ENCODE peak calls at places on chromosomes 7 and 10, in five cellular contexts. V is WTC11; F is activated effector memory CD4-positive, alpha-beta T cell treated with anti-CD3 and anti-CD28 coated beads, Interleukin-2, amount 50 U/mL, for 16 hours; O is memory B cell; J is activated CD8-positive, alpha-beta T cell treated with anti-CD3 and anti-CD28 coated beads for 36 hours. H is an unnamed sample.

GRCh38 chr10:132814469-132814856 is 28.5 kb upstream of the NKX6-2 start:
- DNase-seq in O (no peak), J (no peak), V (no peak), F (peak; percentile 39), H (no peak)

GRCh38 chr10:29839826-29840515 is 205.2 kb upstream of the SVIL start:
- DNase-seq in V (peak; percentile 43), J (no peak), F (no peak), O (no peak), H (no peak)

GRCh38 chr7:22665816-22666375 is 61.1 kb upstream of the IL6 start:
- DNase-seq in O (no peak), F (no peak), J (peak; percentile 65), V (no peak), H (no peak)

GRCh38 chr7:28643369-28644340 is 231.3 kb downstream of the CREB5 start:
- DNase-seq in V (no peak), J (no peak), F (no peak), O (no peak), H (no peak)

GRCh38 chr7:79855172-79855571 is 279.5 kb upstream of the GNAI1 start:
- DNase-seq in J (no peak), F (no peak), V (no peak), O (no peak), H (no peak)

GRCh38 chr7:128381161-128381821 is 19.8 kb upstream of the PRRT4 start:
- DNase-seq in O (no peak), V (peak; percentile 89), J (peak; percentile 73), F (peak; percentile 77), H (peak; percentile 34)

GRCh38 chr7:96204601-96205000 is 117.3 kb downstream of the SLC25A13 start:
- DNase-seq in V (no peak), O (no peak), F (no peak), J (no peak), H (no peak)

GRCh38 chr10:49759787-49760551 is 2.2 kb downstream of the OGDHL start:
- DNase-seq in J (no peak), V (no peak), F (no peak), O (no peak), H (no peak)

GRCh38 chr10:20573924-20574323 is 323.2 kb downstream of the NEBL start:
- DNase-seq in O (no peak), J (no peak), V (no peak), F (no peak), H (no peak)

GRCh38 chr7:50359995-50360925 is 55.7 kb downstream of the IKZF1 start:
- DNase-seq in F (peak; percentile 92), J (peak; percentile 90), V (no peak), O (no peak), H (no peak)

GRCh38 chr10:6089334-6090219 is 743 bp downstream of the RBM17 start:
- DNase-seq in V (peak; percentile 51), O (no peak), F (peak; percentile 70), J (peak; percentile 48), H (no peak)

GRCh38 chr7:1242129-1242572 is 9.5 kb downstream of the UNCX start:
- DNase-seq in O (no peak), V (no peak), F (no peak), J (no peak), H (no peak)

GRCh38 chr10:16662889-16663288 is 141.2 kb upstream of the C1QL3 start:
- DNase-seq in J (no peak), F (no peak), V (no peak), O (no peak), H (no peak)

GRCh38 chr10:11091517-11092102 is 73.9 kb downstream of the CELF2 start:
- DNase-seq in F (no peak), V (no peak), O (no peak), J (no peak), H (no peak)

GRCh38 chr7:148501707-148502139 is 88.8 kb upstream of the C7orf33 start:
- DNase-seq in F (no peak), V (peak; percentile 47), J (peak; percentile 43), O (peak; percentile 36), H (no peak)

GRCh38 chr7:158695726-158696452 is 8.7 kb downstream of the NCAPG2 start:
- DNase-seq in V (no peak), F (peak; percentile 77), J (no peak), O (peak; percentile 32), H (peak; percentile 88)

GRCh38 chr7:22377690-22378089 is 20.7 kb upstream of the RAPGEF5 start:
- DNase-seq in V (no peak), J (no peak), F (no peak), O (no peak), H (no peak)

GRCh38 chr10:88288621-88289059 is 294.5 kb downstream of the RNLS start:
- DNase-seq in J (peak; percentile 6), F (no peak), O (no peak), V (no peak), H (no peak)

GRCh38 chr10:71667374-71667750 is 52.2 kb downstream of the C10orf105 start:
- DNase-seq in O (no peak), F (no peak), V (no peak), J (no peak), H (no peak)

GRCh38 chr7:69677905-69678793 is 79.9 kb downstream of the AUTS2 start:
- DNase-seq in F (no peak), O (no peak), J (no peak), V (no peak), H (peak; percentile 7)

GRCh38 chr7:260441-261281 is 29.3 kb upstream of the FOXL3 start:
- DNase-seq in F (peak; percentile 21), V (no peak), J (no peak), O (no peak), H (no peak)

GRCh38 chr7:105149827-105150226 is 135.8 kb downstream of the KMT2E start:
- DNase-seq in O (no peak), V (no peak), F (no peak), J (no peak), H (no peak)

GRCh38 chr10:85600744-85601081 is 765.9 kb downstream of the GRID1 start:
- DNase-seq in O (no peak), F (no peak), V (no peak), J (no peak), H (no peak)

GRCh38 chr10:17548162-17548561 is 69.0 kb downstream of the HACD1 start:
- DNase-seq in O (no peak), V (no peak), J (no peak), F (no peak), H (no peak)